ENCODE peak calls at places on chromosomes 16 and 17, in six cellular contexts. G, D, X, W, L and A are unnamed samples. For H3K36me3, the result is how much of the 10 kb centered on the place peaks cover.

GRCh38 chr16:52580488-52580887 is 33.5 kb upstream of the TOX3 start:
- DNase-seq in X (no peak), W (no peak), G (no peak), L (no peak), D (no peak), A (no peak)

GRCh38 chr16:483351-484075 is 44.0 kb upstream of the CAPN15 start:
- DNase-seq in G (no peak), L (peak), D (no peak), W (no peak), X (no peak), A (no peak)

GRCh38 chr16:10756574-10756973 is 12.9 kb downstream of the NUBP1 start:
- DNase-seq in W (no peak), D (no peak), L (peak), X (no peak), G (no peak), A (no peak)

GRCh38 chr16:82078125-82078524 is 43.1 kb downstream of the HSD17B2 start:
- DNase-seq in D (no peak), G (no peak), L (no peak), W (no peak), X (no peak), A (no peak)

GRCh38 chr16:20866161-20866772 is 33.9 kb downstream of the DCUN1D3 start:
- DNase-seq in L (peak), X (no peak), W (no peak), D (no peak), G (no peak), A (no peak)

GRCh38 chr17:76983075-76983411 is 114.8 kb downstream of the MGAT5B start:
- DNase-seq in W (no peak), X (no peak), G (no peak), D (no peak), L (no peak), A (no peak)

GRCh38 chr17:45700171-45701090 is 83.7 kb upstream of the CRHR1 start:
- DNase-seq in D (no peak), W (no peak), L (no peak), X (no peak), G (no peak), A (no peak)

GRCh38 chr16:86921289-86921688 is 342.9 kb downstream of the FOXL1 start:
- DNase-seq in W (no peak), L (no peak), G (no peak), D (no peak), X (no peak), A (no peak)

GRCh38 chr16:53912155-53912554 is 208.2 kb downstream of the FTO start:
- DNase-seq in W (no peak), X (peak), D (no peak), L (no peak), G (no peak), A (no peak)

GRCh38 chr17:42904110-42904469 is 3.5 kb downstream of the G6PC1 start:
- DNase-seq in G (no peak), L (no peak), D (no peak), W (no peak), X (no peak), A (no peak)

GRCh38 chr16:80931985-80932720 is 74.5 kb downstream of the CMC2 start:
- DNase-seq in X (peak), D (no peak), G (peak), W (no peak), L (peak), A (no peak)

GRCh38 chr16:81315271-81316175 is 761 bp downstream of the GAN start:
- DNase-seq in L (peak), G (peak), D (no peak), X (peak), W (peak), A (no peak)

GRCh38 chr16:57538235-57538711 is 1.9 kb upstream of the CCDC102A start:
- DNase-seq in X (no peak), G (no peak), L (peak), W (no peak), D (no peak), A (no peak)

GRCh38 chr17:72590382-72590781 is 469.6 kb downstream of the SOX9 start:
- DNase-seq in X (no peak), G (no peak), D (no peak), L (no peak), W (no peak), A (no peak)

GRCh38 chr16:56363781-56364565 is 61.4 kb downstream of the AMFR start:
- DNase-seq in G (no peak), D (no peak), L (no peak), W (no peak), X (no peak), A (no peak)

GRCh38 chr16:56367764-56368163 is 57.6 kb downstream of the AMFR start:
- DNase-seq in W (no peak), L (no peak), G (no peak), X (no peak), D (no peak), A (no peak)

GRCh38 chr16:56366945-56367344 is 58.4 kb downstream of the AMFR start:
- DNase-seq in D (no peak), W (no peak), X (no peak), G (no peak), L (no peak), A (no peak)

GRCh38 chr16:56364865-56365264 is 60.5 kb downstream of the AMFR start:
- DNase-seq in D (no peak), G (no peak), X (no peak), L (no peak), W (no peak), A (no peak)

DNA sequence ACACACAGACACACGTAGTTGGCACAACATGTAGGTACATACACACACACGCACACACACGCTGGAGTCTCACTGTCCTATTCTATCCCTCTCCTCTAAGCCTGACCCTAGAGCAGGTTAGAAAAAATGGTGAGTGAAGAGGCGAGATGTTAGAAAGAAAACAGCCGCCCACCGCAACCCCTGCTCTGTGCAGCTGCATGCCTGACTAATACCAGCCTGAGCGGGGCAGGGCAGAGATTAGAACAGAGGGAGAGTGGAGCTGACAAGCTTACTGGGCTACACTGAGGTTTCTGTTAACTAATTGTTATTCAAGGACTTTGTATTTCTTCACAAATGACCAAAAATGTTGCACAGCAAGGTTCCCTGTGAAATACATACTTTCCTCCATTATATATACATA is 59.8 kb downstream of the AMFR start:
- DNase-seq in D (no peak), W (no peak), X (no peak), G (no peak), L (no peak), A (no peak)
- H3K36me3 ChIP-seq in D (under half), W (half or more), X (under half), G (under half), L (half or more), A (under half)

DNA sequence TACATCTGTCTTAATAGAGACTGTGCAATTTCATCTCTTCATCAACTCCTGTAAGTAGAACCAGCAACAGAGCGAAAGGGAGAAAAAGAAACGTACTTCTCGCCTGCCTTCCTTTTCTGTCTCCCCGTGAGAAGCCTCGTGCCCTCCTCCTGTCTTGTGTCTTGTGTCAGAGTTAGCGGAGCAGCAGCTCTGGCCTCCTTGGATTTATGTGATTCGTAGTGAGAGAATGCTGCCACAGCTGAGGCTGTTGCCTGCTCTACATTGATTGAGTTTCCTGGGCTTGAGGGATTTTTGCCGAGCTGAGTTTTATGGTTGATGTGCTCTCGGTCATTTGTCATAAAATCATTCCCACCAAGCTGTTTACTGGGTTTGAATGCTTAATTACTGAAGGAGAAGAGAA is 579.1 kb upstream of the RBFOX1 start:
- DNase-seq in X (no peak), G (no peak), W (no peak), L (no peak), D (no peak), A (no peak)
- H3K4me3 ChIP-seq in X (no peak), G (no peak), W (no peak), L (no peak), D (no peak), A (no peak)

DNA sequence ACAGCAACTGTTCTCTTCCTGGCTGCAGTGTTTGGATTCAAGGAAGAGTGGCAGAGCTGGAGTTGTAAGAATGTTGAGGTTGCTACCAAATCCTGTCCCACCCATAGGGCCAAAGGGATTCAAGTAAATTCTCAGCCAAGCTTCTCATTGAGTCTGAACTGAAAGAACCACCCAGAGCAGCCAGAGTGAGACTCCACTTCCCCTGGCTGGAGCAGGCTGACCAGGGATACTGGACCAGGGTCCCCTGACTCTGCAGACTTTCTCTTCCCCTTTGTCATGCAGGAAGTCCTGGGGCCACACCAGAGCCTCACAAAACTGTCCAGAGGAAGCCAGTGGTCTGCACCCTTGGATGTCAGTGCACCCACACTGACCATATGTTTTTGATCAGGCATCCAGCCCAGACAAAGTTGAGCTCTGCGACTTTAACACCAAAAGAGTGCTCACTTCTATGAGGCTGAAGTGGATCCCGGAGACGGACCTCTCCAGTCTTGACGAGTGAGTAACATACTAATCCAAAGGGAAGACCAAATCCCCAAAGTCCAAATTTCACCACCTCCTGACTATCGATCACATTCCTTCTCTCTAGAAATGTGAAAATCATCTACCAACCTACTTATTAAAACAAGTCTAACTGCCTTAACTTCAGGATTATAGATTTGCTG is 4.1 kb downstream of the NXN start:
- DNase-seq in X (no peak), W (no peak), L (no peak), G (no peak), D (no peak), A (no peak)
- H3K36me3 ChIP-seq in X (under half), W (under half), L (under half), G (under half), D (under half), A (under half)

GRCh38 chr16:83912152-83912948 is 13.4 kb downstream of the MLYCD start:
- DNase-seq in X (no peak), L (peak), D (no peak), G (no peak), W (no peak), A (no peak)
- H3K4me3 ChIP-seq in X (no peak), L (no peak), D (no peak), G (no peak), W (no peak), A (no peak)

GRCh38 chr17:80999224-81000088 is 7.8 kb downstream of the CHMP6 start:
- DNase-seq in W (no peak), L (no peak), D (no peak), X (no peak), G (no peak), A (no peak)
- H3K36me3 ChIP-seq in W (under half), L (under half), D (under half), X (under half), G (under half), A (under half)

GRCh38 chr16:3752984-3753383 is 35.7 kb upstream of the TRAP1 start:
- DNase-seq in D (no peak), X (no peak), L (no peak), G (no peak), W (no peak), A (no peak)
- H3K4me3 ChIP-seq in D (no peak), X (no peak), L (no peak), G (no peak), W (no peak), A (no peak)

GRCh38 chr17:82939213-82940030 is 99.6 kb upstream of the ZNF750 start:
- DNase-seq in G (no peak), D (no peak), W (no peak), X (peak), L (no peak), A (no peak)

GRCh38 chr17:82936768-82937171 is 96.9 kb upstream of the ZNF750 start:
- DNase-seq in D (no peak), W (no peak), X (peak), G (no peak), L (no peak), A (no peak)

GRCh38 chr17:82938486-82939212 is 98.8 kb upstream of the ZNF750 start:
- DNase-seq in G (no peak), W (no peak), X (no peak), L (no peak), D (no peak), A (no peak)

GRCh38 chr17:82935944-82936767 is 96.3 kb upstream of the ZNF750 start:
- DNase-seq in D (no peak), W (no peak), L (no peak), G (no peak), X (peak), A (no peak)

DNA sequence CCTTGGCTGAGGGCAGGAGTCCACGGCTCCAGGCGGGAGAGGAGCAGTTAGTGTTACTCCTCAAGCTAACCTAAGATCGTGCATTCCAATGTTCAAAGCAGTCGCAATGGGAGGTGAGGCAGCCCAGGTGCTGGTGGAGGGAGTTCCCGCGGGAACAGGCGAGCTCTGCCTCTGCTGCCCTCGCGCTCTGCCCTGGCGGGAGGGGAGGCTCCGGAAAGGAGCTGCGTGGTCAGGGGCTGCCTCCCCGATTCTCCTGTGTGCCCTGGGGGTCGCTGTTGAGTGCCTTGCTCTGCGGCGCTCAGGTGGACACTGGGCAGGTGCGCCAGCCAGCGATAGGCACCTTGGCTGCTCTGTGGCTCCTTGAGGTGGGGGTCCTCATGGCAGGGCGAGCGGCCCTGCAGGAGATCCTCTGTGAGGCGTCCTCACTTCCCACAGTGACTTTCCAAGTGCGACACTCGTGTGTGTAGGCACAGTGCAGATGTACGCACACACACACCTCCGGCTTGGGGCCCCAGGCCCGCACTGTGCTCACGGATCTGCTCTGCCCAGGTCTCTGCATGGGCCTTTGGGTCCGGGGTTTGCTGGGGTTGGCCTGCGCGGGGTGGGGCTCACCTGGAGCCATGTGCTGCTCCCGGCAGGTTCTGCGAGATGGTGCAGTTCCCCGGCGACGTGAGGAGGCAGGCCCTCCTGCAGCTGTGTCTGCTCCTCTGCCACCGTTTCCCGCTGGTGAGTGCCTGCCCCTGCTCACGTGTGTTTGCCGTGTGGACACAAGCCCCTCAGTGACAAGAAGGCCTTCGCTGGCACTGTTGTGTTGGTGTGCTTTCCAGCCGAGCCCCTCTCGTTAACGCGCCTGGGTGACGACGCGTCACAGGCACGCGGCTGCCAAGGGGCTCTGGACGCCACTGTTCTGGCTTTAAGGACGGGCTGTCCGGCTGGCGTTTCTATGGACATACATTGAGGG is 97.9 kb upstream of the ZNF750 start:
- DNase-seq in D (no peak), X (peak), W (no peak), L (no peak), G (no peak), A (no peak)
- H3K36me3 ChIP-seq in D (under half), X (under half), W (half or more), L (under half), G (under half), A (under half)